ENCODE peak calls at places on chromosomes 7 and 10, in eight cellular contexts. I, C, F, D, J, V, K and P are unnamed samples.

GRCh38 chr7:46930336-46930735 is 651.6 kb downstream of the TNS3 start:
- DNase-seq in I (no peak), C (no peak), F (no peak), D (peak; percentile 97), J (peak; percentile 86), V (no peak), K (no peak), P (no peak)

GRCh38 chr7:47951374-47951773 is 3.1 kb upstream of the PKD1L1 start:
- DNase-seq in I (no peak), C (no peak), F (no peak), D (no peak), J (no peak), V (no peak), K (no peak), P (no peak)

GRCh38 chr7:117755136-117755535 is 118.1 kb downstream of the CTTNBP2 start:
- DNase-seq in I (no peak), C (no peak), F (no peak), D (no peak), J (no peak), V (no peak), K (no peak), P (no peak)

GRCh38 chr7:17774248-17774647 is 166.0 kb downstream of the SNX13 start:
- DNase-seq in I (no peak), C (peak; percentile 14), F (no peak), D (peak; percentile 91), J (peak; percentile 56), V (peak; percentile 17), K (no peak), P (no peak)

GRCh38 chr7:44633254-44634186 is 27.1 kb downstream of the OGDH start:
- DNase-seq in I (peak; percentile 71), C (peak; percentile 59), F (no peak), D (peak; percentile 97), J (peak; percentile 90), V (peak; percentile 61), K (peak; percentile 85), P (peak; percentile 88)

GRCh38 chr7:23196306-23196705 is 14.5 kb downstream of the NUP42 start:
- DNase-seq in I (no peak), C (no peak), F (no peak), D (no peak), J (no peak), V (no peak), K (no peak), P (no peak)

GRCh38 chr7:97179454-97180104 is 62.1 kb downstream of the SDHAF3 start:
- DNase-seq in I (no peak), C (peak; percentile 27), F (peak; percentile 46), D (peak; percentile 65), J (peak; percentile 1), V (peak; percentile 34), K (no peak), P (no peak)

GRCh38 chr10:133439517-133440461 is 14.0 kb upstream of the SCART1 start:
- DNase-seq in I (peak; percentile 49), C (no peak), F (peak; percentile 7), D (no peak), J (no peak), V (no peak), K (peak; percentile 60), P (no peak)

GRCh38 chr7:131459256-131459655 is 97.2 kb downstream of the PODXL start:
- DNase-seq in I (no peak), C (no peak), F (no peak), D (peak; percentile 1), J (no peak), V (no peak), K (no peak), P (no peak)

GRCh38 chr7:2018786-2019692 is 213.7 kb downstream of the MAD1L1 start:
- DNase-seq in I (peak; percentile 71), C (no peak), F (no peak), D (peak; percentile 82), J (peak; percentile 70), V (no peak), K (peak; percentile 40), P (no peak)

GRCh38 chr7:2017483-2017891 is 215.3 kb downstream of the MAD1L1 start:
- DNase-seq in I (no peak), C (no peak), F (no peak), D (no peak), J (no peak), V (no peak), K (peak; percentile 30), P (no peak)

GRCh38 chr7:2022021-2022409 is 210.7 kb downstream of the MAD1L1 start:
- DNase-seq in I (peak; percentile 23), C (no peak), F (no peak), D (no peak), J (no peak), V (no peak), K (peak; percentile 12), P (no peak)

GRCh38 chr7:2017914-2018785 is 214.6 kb downstream of the MAD1L1 start:
- DNase-seq in I (peak; percentile 56), C (no peak), F (no peak), D (no peak), J (no peak), V (no peak), K (peak; percentile 60), P (no peak)

GRCh38 chr7:2019693-2020511 is 212.8 kb downstream of the MAD1L1 start:
- DNase-seq in I (peak; percentile 89), C (peak; percentile 71), F (peak; percentile 58), D (peak; percentile 97), J (peak; percentile 88), V (peak; percentile 69), K (peak; percentile 65), P (peak; percentile 30)
- H3K4me3 ChIP-seq in I (peak overlapping the region; percentile 14), C (no peak overlapping the region), F (no peak overlapping the region), D (no peak overlapping the region), J (no peak overlapping the region), V (peak overlapping the region; percentile 32), K (no peak overlapping the region), P (no peak overlapping the region)

GRCh38 chr7:70189261-70189660 is 591.0 kb downstream of the AUTS2 start:
- DNase-seq in I (no peak), C (no peak), F (no peak), D (no peak), J (no peak), V (no peak), K (no peak), P (no peak)

GRCh38 chr7:70190266-70190665 is 592.0 kb downstream of the AUTS2 start:
- DNase-seq in I (no peak), C (no peak), F (no peak), D (no peak), J (no peak), V (no peak), K (no peak), P (no peak)

GRCh38 chr7:70189776-70190175 is 591.5 kb downstream of the AUTS2 start:
- DNase-seq in I (no peak), C (no peak), F (no peak), D (no peak), J (no peak), V (no peak), K (no peak), P (no peak)

DNA sequence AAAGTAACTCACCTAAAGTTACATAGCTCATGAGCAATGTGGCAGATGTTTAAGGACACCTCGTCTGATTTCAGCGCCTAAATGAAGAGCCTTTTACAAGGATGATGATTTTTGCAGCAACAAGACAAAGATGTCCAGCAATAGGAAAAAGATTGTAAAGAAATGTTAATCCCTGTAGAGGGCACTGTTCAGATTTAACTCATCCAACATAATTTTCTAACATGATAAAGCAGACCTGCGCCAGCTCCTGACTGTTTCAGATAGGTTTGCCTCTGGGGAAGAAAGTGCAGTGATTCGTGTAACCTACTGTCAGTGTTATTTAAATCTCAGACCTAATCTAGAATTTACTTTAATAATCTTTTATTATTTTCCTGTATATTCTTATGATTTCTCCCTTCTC is 595.2 kb downstream of the AUTS2 start:
- DNase-seq in I (no peak), C (no peak), F (peak; percentile 12), D (peak; percentile 1), J (no peak), V (no peak), K (no peak), P (peak; percentile 0)
- TF ChIP-seq CTCF in I (peak; percentile 36), C (peak; percentile 36), F (peak; percentile 27), D (peak; percentile 10), J (no peak), V (peak; percentile 31), K (peak; percentile 13), P (peak; percentile 32)

GRCh38 chr10:5654218-5654755 is 12.1 kb downstream of the ASB13 start:
- DNase-seq in I (no peak), C (no peak), F (no peak), D (no peak), J (no peak), V (no peak), K (no peak), P (no peak)

GRCh38 chr10:5651086-5651764 is 15.2 kb downstream of the ASB13 start:
- DNase-seq in I (no peak), C (no peak), F (peak; percentile 28), D (no peak), J (no peak), V (no peak), K (no peak), P (no peak)

GRCh38 chr10:5656737-5657579 is 9.4 kb downstream of the ASB13 start:
- DNase-seq in I (no peak), C (no peak), F (no peak), D (no peak), J (no peak), V (no peak), K (no peak), P (no peak)

GRCh38 chr10:5652746-5653145 is 13.6 kb downstream of the ASB13 start:
- DNase-seq in I (no peak), C (no peak), F (no peak), D (no peak), J (no peak), V (no peak), K (no peak), P (no peak)

DNA sequence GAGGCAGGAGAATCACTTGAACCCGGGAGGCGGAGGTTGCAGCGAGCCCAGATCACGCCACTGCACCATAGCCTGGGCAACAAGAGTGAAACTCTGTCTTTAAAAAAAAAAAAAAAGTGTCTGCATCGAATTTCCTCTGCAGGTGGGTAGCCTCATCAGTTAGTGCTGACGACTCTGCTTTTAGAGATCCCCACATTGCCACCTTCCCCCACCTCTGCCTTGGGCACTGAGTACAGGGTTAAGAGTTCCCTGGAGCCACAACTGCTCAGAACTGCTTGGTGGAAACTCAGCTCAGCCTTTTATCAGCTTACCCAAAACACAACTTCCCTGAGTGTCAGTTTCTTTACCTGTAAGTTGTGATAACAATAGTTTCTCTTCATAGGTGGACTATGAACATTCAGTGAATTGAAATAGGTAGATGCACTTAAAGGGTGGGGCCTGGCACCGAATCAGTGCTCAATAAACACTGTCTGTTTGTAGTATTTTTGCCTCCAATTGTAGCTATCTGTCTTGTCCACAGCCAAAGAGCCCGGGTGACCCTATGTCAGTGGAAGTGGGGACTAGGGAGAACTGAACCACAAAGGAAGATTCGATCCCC is 11.3 kb downstream of the ASB13 start:
- DNase-seq in I (no peak), C (no peak), F (no peak), D (no peak), J (no peak), V (no peak), K (no peak), P (no peak)
- H3K4me3 ChIP-seq in I (no peak overlapping the region), C (no peak overlapping the region), F (no peak overlapping the region), D (no peak overlapping the region), J (no peak overlapping the region), V (no peak overlapping the region), K (no peak overlapping the region), P (no peak overlapping the region)

GRCh38 chr7:64793106-64793755 is 997 bp upstream of the ZNF138 start:
- DNase-seq in I (no peak), C (no peak), F (no peak), D (peak; percentile 33), J (no peak), V (no peak), K (no peak), P (no peak)

GRCh38 chr7:64795176-64795575 is 948 bp downstream of the ZNF138 start:
- DNase-seq in I (no peak), C (no peak), F (no peak), D (no peak), J (no peak), V (no peak), K (no peak), P (no peak)

GRCh38 chr7:64794171-64794844 is at the start of gene ZNF138:
- DNase-seq in I (peak; percentile 96), C (peak; percentile 96), F (peak; percentile 97), D (peak; percentile 91), J (peak; percentile 69), V (peak; percentile 97), K (peak; percentile 97), P (peak; percentile 89)
- TF ChIP-seq CTCF in I (no peak), C (no peak), F (no peak), D (no peak), J (no peak), V (no peak), K (no peak), P (no peak)